ENCODE peak calls at places on chromosomes 6 and 20, in seven cellular contexts. T is A549, S is OCI-LY7, G is right cardiac atrium, K is astrocyte, J is breast epithelium, E is colonic mucosa. A is an unnamed sample.
A peak's percentile ranks its signal among the peaks of the same experiment; 100 is the strongest.

GRCh38 chr6:138772596-138773176 is 883 bp upstream of the CCDC28A start:
- DNase-seq in E (no peak), T (no peak), S (peak; percentile 32), K (no peak), G (no peak), J (no peak), A (no peak)

GRCh38 chr20:5658897-5659296 is 91.3 kb upstream of the SHLD1 start:
- DNase-seq in G (peak; percentile 88), J (peak; percentile 70), E (peak; percentile 40), S (peak; percentile 92), K (peak; percentile 86), T (peak; percentile 68), A (no peak)

GRCh38 chr6:53335224-53335994 is 13.3 kb downstream of the ELOVL5 start:
- DNase-seq in K (no peak), E (peak; percentile 40), G (peak; percentile 55), J (no peak), S (peak; percentile 93), T (no peak), A (no peak)

GRCh38 chr6:86744048-86744447 is 193.3 kb upstream of the HTR1E start:
- DNase-seq in S (no peak), K (no peak), G (no peak), T (no peak), J (no peak), E (no peak), A (no peak)

GRCh38 chr20:58511364-58511763 is 3.8 kb downstream of the APCDD1L start:
- DNase-seq in K (peak; percentile 86), E (no peak), J (no peak), T (no peak), G (no peak), S (no peak), A (no peak)

GRCh38 chr20:47237715-47238114 is 118.8 kb downstream of the ZMYND8 start:
- DNase-seq in E (no peak), G (no peak), J (no peak), S (no peak), K (no peak), T (no peak), A (no peak)

GRCh38 chr20:59219206-59219605 is 55.6 kb downstream of the ZNF831 start:
- DNase-seq in K (no peak), G (no peak), T (no peak), E (no peak), J (no peak), S (no peak), A (no peak)

GRCh38 chr6:46201701-46202100 is 30.9 kb upstream of the ENPP5 start:
- DNase-seq in J (no peak), G (no peak), E (no peak), T (no peak), K (no peak), S (no peak), A (no peak)

GRCh38 chr6:161169690-161170089 is 104.2 kb downstream of the AGPAT4 start:
- DNase-seq in T (no peak), E (no peak), J (no peak), S (peak; percentile 8), G (no peak), K (peak; percentile 75), A (no peak)

GRCh38 chr20:5181955-5182354 is 55.1 kb downstream of the CDS2 start:
- DNase-seq in T (no peak), G (no peak), J (no peak), K (peak; percentile 60), E (no peak), S (no peak), A (no peak)

GRCh38 chr6:3324262-3324942 is 65.7 kb downstream of the PSMG4 start:
- DNase-seq in E (no peak), S (no peak), K (peak; percentile 97), G (no peak), T (peak; percentile 73), J (no peak), A (peak; percentile 44)

GRCh38 chr20:17955302-17955701 is 13.3 kb downstream of the SNX5 start:
- DNase-seq in J (no peak), E (no peak), S (no peak), T (no peak), G (no peak), K (no peak), A (no peak)

GRCh38 chr20:17953935-17954334 is 14.7 kb downstream of the SNX5 start:
- DNase-seq in E (no peak), S (no peak), J (no peak), K (no peak), T (no peak), G (no peak), A (no peak)

GRCh38 chr20:17958326-17959256 is 10.0 kb downstream of the SNX5 start:
- DNase-seq in G (no peak), S (no peak), E (no peak), K (no peak), J (no peak), T (no peak), A (no peak)

GRCh38 chr20:17957505-17958325 is 10.9 kb downstream of the SNX5 start:
- DNase-seq in G (no peak), K (no peak), T (no peak), S (no peak), J (no peak), E (no peak), A (no peak)

GRCh38 chr20:17956099-17956685 is 12.4 kb downstream of the SNX5 start:
- DNase-seq in T (no peak), G (no peak), E (no peak), K (no peak), J (no peak), S (peak; percentile 80), A (no peak)
- H3K27ac ChIP-seq in T (no peak overlapping the region), G (no peak overlapping the region), E (no peak overlapping the region), K (no peak overlapping the region), J (no peak overlapping the region), S (peak overlapping the region; percentile 82), A (no peak overlapping the region)

GRCh38 chr20:9068232-9068781 is 580 bp upstream of the PLCB4 start:
- DNase-seq in S (no peak), T (peak; percentile 75), J (no peak), E (peak; percentile 39), G (peak; percentile 82), K (peak; percentile 17), A (no peak)
- H3K27ac ChIP-seq in S (no peak overlapping the region), T (peak overlapping the region; percentile 97), J (peak overlapping the region; percentile 92), E (peak overlapping the region; percentile 77), G (peak overlapping the region; percentile 76), K (peak overlapping the region; percentile 18), A (peak overlapping the region; percentile 35)

GRCh38 chr6:20868397-20869185 is 334.3 kb downstream of the CDKAL1 start:
- DNase-seq in S (no peak), G (peak; percentile 43), J (no peak), T (no peak), K (no peak), E (no peak), A (no peak)

GRCh38 chr6:20861479-20861878 is 327.2 kb downstream of the CDKAL1 start:
- DNase-seq in G (no peak), K (no peak), J (no peak), T (no peak), E (no peak), S (no peak), A (no peak)

GRCh38 chr6:20870493-20870892 is 336.2 kb downstream of the CDKAL1 start:
- DNase-seq in K (no peak), S (no peak), T (no peak), G (no peak), E (no peak), J (no peak), A (no peak)

GRCh38 chr6:20866038-20866437 is 331.8 kb downstream of the CDKAL1 start:
- DNase-seq in G (no peak), E (no peak), K (no peak), T (no peak), S (no peak), J (no peak), A (no peak)

DNA sequence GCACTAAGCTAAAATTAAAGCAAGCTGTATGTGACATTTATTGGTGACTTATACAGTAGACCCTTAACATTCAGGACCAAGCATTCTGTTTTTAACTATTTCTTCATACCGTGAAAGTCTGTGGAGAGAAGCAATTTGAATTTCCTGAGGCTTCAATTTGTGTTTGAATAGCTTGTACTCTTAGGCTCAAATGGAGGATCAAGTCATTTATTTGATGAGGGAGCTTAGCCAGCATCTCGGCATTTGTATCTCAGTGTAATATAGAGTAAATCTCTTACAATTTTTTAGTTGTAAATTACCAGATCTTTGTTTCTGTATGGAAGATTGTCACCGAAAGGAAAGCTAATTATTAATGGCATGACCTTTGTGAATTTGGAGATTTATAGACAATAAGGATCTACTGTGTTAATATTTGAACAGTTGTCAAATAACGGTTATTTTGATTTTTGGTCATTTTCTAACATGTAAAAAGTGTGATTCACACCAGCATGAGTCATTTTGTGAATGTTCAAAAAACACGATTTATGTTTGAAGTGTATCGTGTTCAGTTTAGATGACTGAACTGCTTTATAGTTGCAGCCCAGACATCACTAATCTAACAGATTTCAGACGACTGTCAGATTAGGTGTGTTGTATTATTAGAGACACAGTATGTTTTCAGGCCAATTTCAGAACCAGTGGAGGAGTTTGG is 332.8 kb downstream of the CDKAL1 start:
- DNase-seq in K (peak; percentile 49), S (no peak), G (no peak), E (no peak), T (no peak), J (no peak), A (no peak)
- H3K27ac ChIP-seq in K (peak overlapping the region; percentile 10), S (no peak overlapping the region), G (no peak overlapping the region), E (no peak overlapping the region), T (peak overlapping the region; percentile 71), J (no peak overlapping the region), A (no peak overlapping the region)

GRCh38 chr6:33886673-33887144 is 82.9 kb upstream of the MLN start:
- DNase-seq in T (no peak), S (no peak), E (peak; percentile 50), J (no peak), G (peak; percentile 85), K (peak; percentile 11), A (no peak)
- H3K27ac ChIP-seq in T (no peak overlapping the region), S (no peak overlapping the region), E (peak overlapping the region; percentile 82), J (no peak overlapping the region), G (no peak overlapping the region), K (no peak overlapping the region), A (no peak overlapping the region)

DNA sequence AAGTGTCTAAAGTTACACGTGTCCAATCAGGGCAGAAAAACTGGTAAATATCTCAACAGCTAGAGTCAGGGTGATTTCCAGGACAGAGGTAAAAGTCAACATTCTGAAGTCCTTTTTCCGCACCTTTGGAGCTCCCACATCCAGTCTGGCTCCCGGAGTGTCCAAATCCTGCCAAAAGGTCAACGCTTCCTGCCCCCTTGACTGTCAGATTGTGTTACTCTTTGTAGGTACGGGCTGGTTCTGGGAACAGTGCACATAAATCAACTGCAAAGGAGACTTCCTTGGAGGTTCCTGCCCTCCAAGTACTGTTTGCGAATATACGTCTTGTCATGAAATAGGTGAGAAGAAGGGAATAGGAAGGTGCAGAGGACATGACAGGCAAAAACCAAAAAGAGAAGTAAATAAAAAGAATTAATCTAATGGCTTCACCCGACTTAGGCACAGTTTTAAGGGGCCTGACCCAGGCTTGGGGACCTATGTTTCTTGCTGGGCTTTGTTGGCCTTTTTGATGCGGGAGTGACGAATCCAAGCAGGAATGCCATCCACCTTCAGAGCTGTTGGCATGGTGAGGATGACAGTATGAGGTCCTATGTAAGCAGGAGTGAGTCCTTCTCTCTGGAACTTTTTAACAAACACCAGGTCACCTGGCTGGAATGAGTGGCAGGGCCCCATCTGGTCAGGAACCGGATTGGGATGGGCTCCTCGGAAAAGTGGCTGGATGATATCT is 155.4 kb downstream of the TRIM27 start:
- DNase-seq in T (no peak), J (no peak), S (no peak), K (no peak), E (no peak), G (no peak), A (no peak)
- H3K27ac ChIP-seq in T (no peak overlapping the region), J (no peak overlapping the region), S (no peak overlapping the region), K (no peak overlapping the region), E (no peak overlapping the region), G (no peak overlapping the region), A (no peak overlapping the region)